ENCODE peak calls at places on chromosomes 1 and 21, in four cellular contexts. W is T-helper 2 cell, Q is chondrocyte, P is NCI-H1694. R is an unnamed sample.
A peak's percentile ranks its signal among the peaks of the same experiment; 100 is the strongest.

GRCh38 chr1:2132222-2133038 is 62.1 kb downstream of the FAAP20 start:
- DNase-seq in W (no peak), P (no peak), Q (peak; percentile 77), R (no peak)

GRCh38 chr1:171663036-171663853 is 10.8 kb upstream of the MYOC start:
- DNase-seq in W (no peak), Q (no peak), P (no peak), R (no peak)

GRCh38 chr1:93804412-93804811 is 74.6 kb downstream of the DNTTIP2 start:
- DNase-seq in P (no peak), W (no peak), Q (no peak), R (no peak)

GRCh38 chr1:35619237-35620121 is 21.8 kb downstream of the PSMB2 start:
- DNase-seq in Q (no peak), P (no peak), W (no peak), R (no peak)

GRCh38 chr21:31909153-31909771 is 36.4 kb downstream of the HUNK start:
- DNase-seq in Q (no peak), P (no peak), W (no peak), R (no peak)

GRCh38 chr21:25837545-25838263 is 102.9 kb downstream of the GABPA start:
- DNase-seq in W (no peak), P (no peak), Q (no peak), R (no peak)

GRCh38 chr1:153699116-153699515 is 20.6 kb downstream of the NPR1 start:
- DNase-seq in Q (no peak), P (no peak), W (no peak), R (no peak)

GRCh38 chr1:47684964-47685762 is 247.3 kb downstream of the FOXD2 start:
- DNase-seq in W (no peak), P (no peak), Q (no peak), R (no peak)

GRCh38 chr1:240575976-240576666 is 35.8 kb downstream of the GREM2 start:
- DNase-seq in Q (no peak), P (no peak), W (peak; percentile 93), R (peak; percentile 27)

GRCh38 chr1:153478692-153479618 is 18.5 kb upstream of the S100A7 start:
- DNase-seq in Q (no peak), W (no peak), P (no peak), R (no peak)

GRCh38 chr21:45460611-45461368 is 55.8 kb downstream of the COL18A1 start:
- DNase-seq in Q (no peak), P (no peak), W (no peak), R (no peak)

GRCh38 chr1:117605164-117605810 is 561 bp upstream of the TENT5C start:
- DNase-seq in P (no peak), W (no peak), Q (no peak), R (no peak)

GRCh38 chr1:9573723-9574122 is 15.0 kb upstream of the TMEM201 start:
- DNase-seq in P (peak; percentile 33), W (peak; percentile 49), Q (no peak), R (no peak)

GRCh38 chr1:244651956-244652698 is 799 bp upstream of the DESI2 start:
- DNase-seq in Q (no peak), P (no peak), W (no peak), R (no peak)

GRCh38 chr1:16989676-16990391 is 9.4 kb upstream of the MFAP2 start:
- DNase-seq in P (no peak), Q (no peak), W (no peak), R (no peak)